ENCODE peak calls at places on chromosome 11, in eight cellular contexts. Y is left colon; O is CD8-positive, alpha-beta T cell; R is natural killer cell treated with Interleukin-12 subunit alpha and Interleukin-12 subunit beta and Interleukin-15 and Interleukin-18, amount 100 ng/mL, for 72 hours; I is HTR-8/SVneo; Z is ovary; L is MCF 10A; H is aorta. M is an unnamed sample.

GRCh38 chr11:9825315-9825714 is 161.4 kb downstream of the SWAP70 start:
- DNase-seq in Y (no peak), O (no peak), R (no peak), I (no peak), Z (no peak), L (peak; percentile 49), H (no peak), M (peak; percentile 91)

GRCh38 chr11:2837096-2837601 is 48.4 kb downstream of the CDKN1C start:
- DNase-seq in Y (peak; percentile 79), O (no peak), R (no peak), I (peak; percentile 76), Z (no peak), L (peak; percentile 21), H (peak; percentile 78), M (no peak)

GRCh38 chr11:31601635-31602282 is 92.2 kb downstream of the ELP4 start:
- DNase-seq in Y (no peak), O (no peak), R (no peak), I (no peak), Z (no peak), L (no peak), H (no peak), M (no peak)

GRCh38 chr11:1278766-1279673 is 30.4 kb downstream of the TOLLIP start:
- DNase-seq in Y (no peak), O (no peak), R (no peak), I (no peak), Z (no peak), L (no peak), H (no peak), M (no peak)

GRCh38 chr11:32643526-32643925 is 59.9 kb downstream of the EIF3M start:
- DNase-seq in Y (no peak), O (no peak), R (no peak), I (no peak), Z (no peak), L (peak; percentile 59), H (no peak), M (peak; percentile 89)

GRCh38 chr11:45659031-45659817 is 6.2 kb downstream of the CHST1 start:
- DNase-seq in Y (no peak), O (no peak), R (no peak), I (no peak), Z (peak; percentile 33), L (no peak), H (peak; percentile 43), M (no peak)

GRCh38 chr11:134339756-134340155 is 8.0 kb downstream of the GLB1L2 start:
- DNase-seq in Y (peak; percentile 63), O (no peak), R (no peak), I (no peak), Z (no peak), L (peak; percentile 21), H (no peak), M (peak; percentile 53)

GRCh38 chr11:78074756-78075155 is 4.9 kb downstream of the NDUFC2 start:
- DNase-seq in Y (no peak), O (no peak), R (no peak), I (no peak), Z (no peak), L (peak; percentile 58), H (no peak), M (peak; percentile 29)

GRCh38 chr11:111541209-111542061 is 915 bp downstream of the LAYN start:
- DNase-seq in Y (peak; percentile 12), O (no peak), R (no peak), I (peak; percentile 84), Z (peak; percentile 78), L (no peak), H (peak; percentile 76), M (peak; percentile 70)

GRCh38 chr11:125464266-125464662 is 31.8 kb downstream of the FEZ1 start:
- DNase-seq in Y (no peak), O (no peak), R (no peak), I (no peak), Z (no peak), L (peak; percentile 35), H (no peak), M (peak; percentile 72)

GRCh38 chr11:121669422-121669821 is 216.7 kb upstream of the SORL1-AS1 start:
- DNase-seq in Y (no peak), O (no peak), R (no peak), I (no peak), Z (no peak), L (no peak), H (no peak), M (no peak)

GRCh38 chr11:43556269-43556668 is 124.3 kb upstream of the HSD17B12 start:
- DNase-seq in Y (no peak), O (no peak), R (no peak), I (no peak), Z (no peak), L (no peak), H (no peak), M (no peak)

GRCh38 chr11:65774525-65775306 is 6.1 kb downstream of the AP5B1 start:
- DNase-seq in Y (no peak), O (no peak), R (no peak), I (no peak), Z (no peak), L (no peak), H (no peak), M (no peak)

GRCh38 chr11:35909866-35910265 is 34.0 kb upstream of the LDLRAD3 start:
- DNase-seq in Y (no peak), O (no peak), R (no peak), I (no peak), Z (no peak), L (no peak), H (no peak), M (no peak)

GRCh38 chr11:14642873-14643696 is 519 bp upstream of the PDE3B start:
- DNase-seq in Y (peak; percentile 28), O (no peak), R (no peak), I (no peak), Z (no peak), L (no peak), H (no peak), M (no peak)

GRCh38 chr11:83025267-83025704 is 46.4 kb downstream of the RAB30 start:
- DNase-seq in Y (no peak), O (no peak), R (no peak), I (no peak), Z (no peak), L (peak; percentile 71), H (no peak), M (peak; percentile 86)

GRCh38 chr11:47467372-47467771 is 18.4 kb upstream of the RAPSN start:
- DNase-seq in Y (peak; percentile 57), O (no peak), R (no peak), I (no peak), Z (peak; percentile 42), L (no peak), H (no peak), M (no peak)

GRCh38 chr11:116545912-116546311 is 226.9 kb downstream of the BUD13 start:
- DNase-seq in Y (no peak), O (no peak), R (no peak), I (no peak), Z (no peak), L (no peak), H (no peak), M (no peak)